ENCODE peak calls at places on chromosome 14, in ten cellular contexts. E is stimulated activated CD4-positive, alpha-beta T cell treated with anti-CD3 and anti-CD28 coated beads, Interleukin-2, amount 100 ng/mL, for 48 hours; P is stimulated activated CD8-positive, alpha-beta memory T cell treated with anti-CD3 and anti-CD28 coated beads, Interleukin-2, amount 100 ng/mL, for 1 hour; J is GOT3; K is DMS79 treated with DMSO at 0.1 percent for 48 hours; B is tibial nerve; H is activated CD4-positive, alpha-beta T cell treated with anti-CD3 and anti-CD28 coated beads for 4 hours; X is DMS153; L is activated naive CD4-positive, alpha-beta T cell treated with Interleukin-2 at 50 U/mL for 16 hours; U is neural crest cell. M is an unnamed sample.

GRCh38 chr14:57057803-57058202 is 210.9 kb downstream of the EXOC5 start:
- DNase-seq in P (no peak), X (peak; percentile 64), H (no peak), K (no peak), J (no peak), E (no peak), U (no peak), L (no peak), B (no peak), M (no peak)

GRCh38 chr14:21867541-21867940 is 193.9 kb upstream of the OR4E1 start:
- DNase-seq in L (no peak), X (no peak), J (no peak), B (no peak), E (no peak), H (no peak), P (no peak), K (no peak), U (no peak), M (no peak)

GRCh38 chr14:77123381-77124344 is 17.9 kb downstream of the ZDHHC22 start:
- DNase-seq in J (no peak), H (no peak), K (peak; percentile 92), E (no peak), B (peak; percentile 37), L (no peak), P (no peak), X (peak; percentile 83), U (no peak), M (no peak)

GRCh38 chr14:90446405-90446804 is 49.6 kb downstream of the CALM1 start:
- DNase-seq in B (no peak), H (no peak), J (no peak), L (no peak), P (no peak), K (no peak), U (no peak), X (no peak), E (no peak), M (no peak)

GRCh38 chr14:64960762-64961276 is 11.3 kb downstream of the RAB15 start:
- DNase-seq in J (no peak), E (no peak), U (no peak), L (no peak), X (peak; percentile 50), K (peak; percentile 96), P (no peak), H (no peak), B (no peak), M (no peak)

GRCh38 chr14:58639842-58640484 is 2.2 kb downstream of the DACT1 start:
- DNase-seq in J (no peak), X (peak; percentile 75), L (no peak), H (no peak), U (peak; percentile 34), E (no peak), B (no peak), P (no peak), K (peak; percentile 99), M (no peak)

GRCh38 chr14:22397338-22397737 is 191.7 kb downstream of the DAD1 start:
- DNase-seq in J (no peak), B (no peak), K (no peak), L (no peak), H (no peak), U (no peak), E (no peak), X (no peak), P (no peak), M (no peak)

GRCh38 chr14:68624541-68625220 is 168.2 kb downstream of the ZFP36L1 start:
- DNase-seq in B (no peak), U (no peak), X (no peak), P (no peak), E (no peak), K (no peak), L (no peak), J (no peak), H (no peak), M (no peak)

GRCh38 chr14:20866963-20867362 is 24.2 kb upstream of the RNASE3 start:
- DNase-seq in K (no peak), X (no peak), H (no peak), B (no peak), L (no peak), P (no peak), E (no peak), J (no peak), U (no peak), M (no peak)

GRCh38 chr14:44960146-44960545 is 1.6 kb downstream of the KLHL28 start:
- DNase-seq in U (no peak), H (no peak), E (no peak), X (no peak), B (no peak), L (no peak), P (no peak), K (no peak), J (no peak), M (no peak)